ENCODE peak calls at places on chromosomes 11 and 22, in seven cellular contexts. One of them, this sample, is unnamed.

GRCh38 chr11:8015753-8016239 is 28.7 kb downstream of the EIF3F start:
- DNase-seq in kidney epithelial cell: no peak
- DNase-seq in NCI-H1105: no peak
- DNase-seq in HFFc6: peak
- DNase-seq in activated CD4-positive, alpha-beta T cell treated with anti-CD3 and anti-CD28 coated beads for 48 hours: no peak
- DNase-seq in endodermal cell: peak
- DNase-seq in amygdala: no peak
- DNase-seq in this sample: peak

GRCh38 chr11:83602116-83602515 is 315.9 kb upstream of the CCDC90B start:
- DNase-seq in kidney epithelial cell: no peak
- DNase-seq in NCI-H1105: no peak
- DNase-seq in HFFc6: no peak
- DNase-seq in activated CD4-positive, alpha-beta T cell treated with anti-CD3 and anti-CD28 coated beads for 48 hours: no peak
- DNase-seq in endodermal cell: no peak
- DNase-seq in amygdala: no peak
- DNase-seq in this sample: no peak

GRCh38 chr11:60809691-60810090 is 24.6 kb downstream of the MS4A10 start:
- DNase-seq in kidney epithelial cell: no peak
- DNase-seq in NCI-H1105: no peak
- DNase-seq in HFFc6: no peak
- DNase-seq in activated CD4-positive, alpha-beta T cell treated with anti-CD3 and anti-CD28 coated beads for 48 hours: no peak
- DNase-seq in endodermal cell: no peak
- DNase-seq in amygdala: no peak
- DNase-seq in this sample: no peak

GRCh38 chr22:37999640-38000272 is 15.4 kb upstream of the SOX10 start:
- DNase-seq in kidney epithelial cell: peak
- DNase-seq in NCI-H1105: no peak
- DNase-seq in HFFc6: peak
- DNase-seq in activated CD4-positive, alpha-beta T cell treated with anti-CD3 and anti-CD28 coated beads for 48 hours: peak
- DNase-seq in endodermal cell: no peak
- DNase-seq in amygdala: no peak
- DNase-seq in this sample: no peak

GRCh38 chr11:27914080-27914479 is 193.9 kb downstream of the KIF18A start:
- DNase-seq in kidney epithelial cell: no peak
- DNase-seq in NCI-H1105: no peak
- DNase-seq in HFFc6: peak
- DNase-seq in activated CD4-positive, alpha-beta T cell treated with anti-CD3 and anti-CD28 coated beads for 48 hours: no peak
- DNase-seq in endodermal cell: no peak
- DNase-seq in amygdala: no peak
- DNase-seq in this sample: no peak

GRCh38 chr11:16891170-16891569 is 123.0 kb downstream of the PLEKHA7 start:
- DNase-seq in kidney epithelial cell: no peak
- DNase-seq in NCI-H1105: no peak
- DNase-seq in HFFc6: no peak
- DNase-seq in activated CD4-positive, alpha-beta T cell treated with anti-CD3 and anti-CD28 coated beads for 48 hours: no peak
- DNase-seq in endodermal cell: no peak
- DNase-seq in amygdala: no peak
- DNase-seq in this sample: no peak

GRCh38 chr22:27952779-27953178 is 33.7 kb upstream of the PITPNB start:
- DNase-seq in kidney epithelial cell: no peak
- DNase-seq in NCI-H1105: no peak
- DNase-seq in HFFc6: no peak
- DNase-seq in activated CD4-positive, alpha-beta T cell treated with anti-CD3 and anti-CD28 coated beads for 48 hours: no peak
- DNase-seq in endodermal cell: no peak
- DNase-seq in amygdala: no peak
- DNase-seq in this sample: no peak

GRCh38 chr22:42297778-42298177 is 27.3 kb upstream of the TCF20 start:
- DNase-seq in kidney epithelial cell: no peak
- DNase-seq in NCI-H1105: no peak
- DNase-seq in HFFc6: no peak
- DNase-seq in activated CD4-positive, alpha-beta T cell treated with anti-CD3 and anti-CD28 coated beads for 48 hours: no peak
- DNase-seq in endodermal cell: no peak
- DNase-seq in amygdala: no peak
- DNase-seq in this sample: no peak

GRCh38 chr22:49925525-49926128 is 7.2 kb downstream of the CRELD2 start:
- DNase-seq in kidney epithelial cell: no peak
- DNase-seq in NCI-H1105: no peak
- DNase-seq in HFFc6: no peak
- DNase-seq in activated CD4-positive, alpha-beta T cell treated with anti-CD3 and anti-CD28 coated beads for 48 hours: peak
- DNase-seq in endodermal cell: no peak
- DNase-seq in amygdala: no peak
- DNase-seq in this sample: no peak

GRCh38 chr11:57566035-57566504 is 1.4 kb downstream of the UBE2L6 start:
- DNase-seq in kidney epithelial cell: no peak
- DNase-seq in NCI-H1105: peak
- DNase-seq in HFFc6: peak
- DNase-seq in activated CD4-positive, alpha-beta T cell treated with anti-CD3 and anti-CD28 coated beads for 48 hours: peak
- DNase-seq in endodermal cell: no peak
- DNase-seq in amygdala: peak
- DNase-seq in this sample: no peak

GRCh38 chr11:130439876-130440275 is 8.6 kb upstream of the ADAMTS15 start:
- DNase-seq in kidney epithelial cell: no peak
- DNase-seq in NCI-H1105: no peak
- DNase-seq in HFFc6: no peak
- DNase-seq in activated CD4-positive, alpha-beta T cell treated with anti-CD3 and anti-CD28 coated beads for 48 hours: no peak
- DNase-seq in endodermal cell: no peak
- DNase-seq in amygdala: no peak
- DNase-seq in this sample: no peak

GRCh38 chr11:116180806-116181600 is 591.8 kb downstream of the BUD13 start:
- DNase-seq in kidney epithelial cell: no peak
- DNase-seq in NCI-H1105: no peak
- DNase-seq in HFFc6: no peak
- DNase-seq in activated CD4-positive, alpha-beta T cell treated with anti-CD3 and anti-CD28 coated beads for 48 hours: no peak
- DNase-seq in endodermal cell: peak
- DNase-seq in amygdala: no peak
- DNase-seq in this sample: no peak

GRCh38 chr11:65211293-65212105 is 29.8 kb downstream of the CAPN1 start:
- DNase-seq in kidney epithelial cell: no peak
- DNase-seq in NCI-H1105: no peak
- DNase-seq in HFFc6: no peak
- DNase-seq in activated CD4-positive, alpha-beta T cell treated with anti-CD3 and anti-CD28 coated beads for 48 hours: no peak
- DNase-seq in endodermal cell: peak
- DNase-seq in amygdala: no peak
- DNase-seq in this sample: no peak

GRCh38 chr11:92125316-92125715 is 99.3 kb upstream of the FAT3 start:
- DNase-seq in kidney epithelial cell: no peak
- DNase-seq in NCI-H1105: no peak
- DNase-seq in HFFc6: no peak
- DNase-seq in activated CD4-positive, alpha-beta T cell treated with anti-CD3 and anti-CD28 coated beads for 48 hours: no peak
- DNase-seq in endodermal cell: no peak
- DNase-seq in amygdala: no peak
- DNase-seq in this sample: no peak

GRCh38 chr22:20424937-20425587 is 12.6 kb downstream of the SCARF2 start:
- DNase-seq in kidney epithelial cell: no peak
- DNase-seq in NCI-H1105: no peak
- DNase-seq in HFFc6: no peak
- DNase-seq in activated CD4-positive, alpha-beta T cell treated with anti-CD3 and anti-CD28 coated beads for 48 hours: peak
- DNase-seq in endodermal cell: peak
- DNase-seq in amygdala: no peak
- DNase-seq in this sample: peak

GRCh38 chr11:86291466-86292262 is 10.4 kb upstream of the HIKESHI start:
- DNase-seq in kidney epithelial cell: peak
- DNase-seq in NCI-H1105: peak
- DNase-seq in HFFc6: peak
- DNase-seq in activated CD4-positive, alpha-beta T cell treated with anti-CD3 and anti-CD28 coated beads for 48 hours: peak
- DNase-seq in endodermal cell: peak
- DNase-seq in amygdala: no peak
- DNase-seq in this sample: no peak

GRCh38 chr22:31211862-31212730 is at the start of gene LIMK2:
- DNase-seq in kidney epithelial cell: no peak
- DNase-seq in NCI-H1105: peak
- DNase-seq in HFFc6: peak
- DNase-seq in activated CD4-positive, alpha-beta T cell treated with anti-CD3 and anti-CD28 coated beads for 48 hours: peak
- DNase-seq in endodermal cell: peak
- DNase-seq in amygdala: peak
- DNase-seq in this sample: peak

GRCh38 chr11:6259638-6260019 is at the start of gene CCKBR:
- DNase-seq in kidney epithelial cell: no peak
- DNase-seq in NCI-H1105: peak
- DNase-seq in HFFc6: no peak
- DNase-seq in activated CD4-positive, alpha-beta T cell treated with anti-CD3 and anti-CD28 coated beads for 48 hours: peak
- DNase-seq in endodermal cell: peak
- DNase-seq in amygdala: no peak
- DNase-seq in this sample: peak

This sample was measured in upper lobe of right lung.